ENCODE peak calls at places on chromosome 3, in ten cellular contexts. Y, G, L, Z, U, B, S, K, D and E are unnamed samples.

GRCh38 chr3:61802772-61803171 is 241.4 kb downstream of the PTPRG start:
- DNase-seq in Y (no peak), G (no peak), L (no peak), Z (no peak), U (no peak), B (no peak), S (no peak), K (no peak), D (no peak), E (no peak)

GRCh38 chr3:52277972-52278509 is 408 bp downstream of the WDR82 start:
- DNase-seq in Y (peak), G (no peak), L (no peak), Z (no peak), U (no peak), B (peak), S (no peak), K (peak), D (peak), E (no peak)

GRCh38 chr3:139109271-139109670 is 64.6 kb upstream of the PRR23C start:
- DNase-seq in Y (no peak), G (no peak), L (no peak), Z (no peak), U (no peak), B (no peak), S (no peak), K (no peak), D (no peak), E (no peak)

GRCh38 chr3:146131616-146132410 is 29.2 kb downstream of the PLOD2 start:
- DNase-seq in Y (peak), G (no peak), L (no peak), Z (no peak), U (no peak), B (no peak), S (no peak), K (peak), D (no peak), E (no peak)

GRCh38 chr3:170622369-170623159 is 36.7 kb upstream of the SLC7A14 start:
- DNase-seq in Y (peak), G (no peak), L (no peak), Z (peak), U (no peak), B (no peak), S (no peak), K (peak), D (no peak), E (no peak)

GRCh38 chr3:194333212-194333980 is 17.7 kb downstream of the CPN2 start:
- DNase-seq in Y (peak), G (no peak), L (peak), Z (peak), U (peak), B (no peak), S (peak), K (peak), D (peak), E (peak)

GRCh38 chr3:28836199-28836598 is 444.7 kb upstream of the RBMS3 start:
- DNase-seq in Y (no peak), G (no peak), L (no peak), Z (no peak), U (no peak), B (no peak), S (no peak), K (no peak), D (no peak), E (no peak)

GRCh38 chr3:170337420-170337819 is 20.1 kb upstream of the SKIL start:
- DNase-seq in Y (no peak), G (no peak), L (no peak), Z (no peak), U (no peak), B (no peak), S (no peak), K (no peak), D (no peak), E (no peak)

GRCh38 chr3:124882749-124883148 is 4.4 kb downstream of the ITGB5 start:
- DNase-seq in Y (no peak), G (no peak), L (no peak), Z (no peak), U (no peak), B (no peak), S (no peak), K (no peak), D (no peak), E (no peak)

GRCh38 chr3:111782943-111783342 is 76.1 kb upstream of the PHLDB2 start:
- DNase-seq in Y (no peak), G (no peak), L (no peak), Z (no peak), U (no peak), B (no peak), S (no peak), K (no peak), D (no peak), E (no peak)

GRCh38 chr3:146164071-146164470 is 3.1 kb upstream of the PLOD2 start:
- DNase-seq in Y (no peak), G (no peak), L (no peak), Z (no peak), U (no peak), B (no peak), S (no peak), K (no peak), D (no peak), E (no peak)

GRCh38 chr3:71339049-71339448 is 244.5 kb downstream of the FOXP1 start:
- DNase-seq in Y (no peak), G (no peak), L (no peak), Z (no peak), U (no peak), B (no peak), S (no peak), K (no peak), D (no peak), E (no peak)

GRCh38 chr3:19934098-19934566 is at the start of gene EFHB:
- DNase-seq in Y (no peak), G (peak), L (no peak), Z (no peak), U (no peak), B (peak), S (peak), K (peak), D (peak), E (peak)

GRCh38 chr3:58272891-58273290 is 33.2 kb upstream of the RPP14 start:
- DNase-seq in Y (no peak), G (no peak), L (no peak), Z (no peak), U (no peak), B (no peak), S (no peak), K (peak), D (no peak), E (no peak)

GRCh38 chr3:60573494-60573893 is 677.8 kb downstream of the FHIT start:
- DNase-seq in Y (peak), G (no peak), L (no peak), Z (peak), U (no peak), B (no peak), S (no peak), K (no peak), D (no peak), E (no peak)

GRCh38 chr3:28901029-28901428 is 379.8 kb upstream of the RBMS3 start:
- DNase-seq in Y (no peak), G (no peak), L (no peak), Z (no peak), U (no peak), B (no peak), S (no peak), K (peak), D (no peak), E (no peak)

GRCh38 chr3:126926684-126927404 is 56.1 kb upstream of the PLXNA1 start:
- DNase-seq in Y (peak), G (no peak), L (no peak), Z (peak), U (no peak), B (no peak), S (no peak), K (peak), D (peak), E (peak)

GRCh38 chr3:155065537-155065936 is 14.6 kb upstream of the MME start:
- DNase-seq in Y (peak), G (no peak), L (no peak), Z (no peak), U (no peak), B (no peak), S (no peak), K (peak), D (no peak), E (no peak)

GRCh38 chr3:50600141-50600753 is 11.3 kb downstream of the CISH start:
- DNase-seq in Y (no peak), G (no peak), L (no peak), Z (no peak), U (no peak), B (no peak), S (no peak), K (no peak), D (no peak), E (no peak)

GRCh38 chr3:140922634-140923033 is 19.0 kb upstream of the SLC25A36 start:
- DNase-seq in Y (peak), G (peak), L (no peak), Z (no peak), U (no peak), B (no peak), S (no peak), K (peak), D (peak), E (no peak)

GRCh38 chr3:185630182-185630622 is 44.1 kb downstream of the SENP2 start:
- DNase-seq in Y (peak), G (no peak), L (no peak), Z (peak), U (no peak), B (no peak), S (peak), K (peak), D (no peak), E (no peak)

GRCh38 chr3:19348929-19349564 is 200.7 kb downstream of the KCNH8 start:
- DNase-seq in Y (peak), G (no peak), L (no peak), Z (peak), U (no peak), B (peak), S (no peak), K (peak), D (peak), E (peak)

GRCh38 chr3:141578197-141578596 is 91.4 kb downstream of the RASA2 start:
- DNase-seq in Y (no peak), G (no peak), L (no peak), Z (no peak), U (no peak), B (no peak), S (no peak), K (peak), D (no peak), E (no peak)

GRCh38 chr3:30625541-30626438 is 19.4 kb downstream of the TGFBR2 start:
- DNase-seq in Y (peak), G (no peak), L (no peak), Z (no peak), U (no peak), B (no peak), S (no peak), K (peak), D (no peak), E (peak)

GRCh38 chr3:127454968-127455367 is 135.6 kb downstream of the TPRA1 start:
- DNase-seq in Y (no peak), G (no peak), L (no peak), Z (no peak), U (no peak), B (no peak), S (no peak), K (no peak), D (no peak), E (no peak)

GRCh38 chr3:119586707-119587317 is 7.5 kb downstream of the ADPRH start:
- DNase-seq in Y (no peak), G (no peak), L (no peak), Z (no peak), U (no peak), B (no peak), S (no peak), K (no peak), D (no peak), E (no peak)

GRCh38 chr3:153173758-153174516 is 11.9 kb downstream of the RAP2B start:
- DNase-seq in Y (peak), G (no peak), L (no peak), Z (no peak), U (no peak), B (no peak), S (no peak), K (no peak), D (no peak), E (peak)

GRCh38 chr3:55572816-55573215 is 85.7 kb upstream of the WNT5A start:
- DNase-seq in Y (no peak), G (no peak), L (no peak), Z (no peak), U (no peak), B (no peak), S (no peak), K (no peak), D (no peak), E (no peak)